ENCODE peak calls at places on chromosomes 6 and 20, in nine cellular contexts. X is RPMI8226; A is activated CD4-positive, alpha-beta T cell treated with anti-CD3 and anti-CD28 coated beads for 48 hours; K is dorsolateral prefrontal cortex; J is stimulated activated CD8-positive, alpha-beta memory T cell treated with anti-CD3 and anti-CD28 coated beads, Interleukin-15, amount 100 ng/mL, for 24 hours; P is DMS 273 treated with DMSO at 0.1 percent for 48 hours; Q is upper lobe of right lung; U is NCI-H1105; Z is mesendoderm. I is an unnamed sample.

GRCh38 chr20:54980321-54980960 is 505.0 kb downstream of the DOK5 start:
- DNase-seq in U (peak), J (no peak), K (no peak), X (peak), A (no peak), Z (peak), P (no peak), Q (no peak), I (no peak)

GRCh38 chr6:70277480-70277879 is 25.4 kb downstream of the COL9A1 start:
- DNase-seq in X (no peak), J (no peak), Q (no peak), Z (no peak), A (no peak), P (no peak), U (no peak), K (no peak), I (no peak)

GRCh38 chr6:125789576-125790402 is 971 bp upstream of the NCOA7 start:
- DNase-seq in P (peak), Q (peak), U (peak), Z (peak), K (peak), X (peak), J (no peak), A (peak), I (peak)

GRCh38 chr6:150929403-150929802 is 63.9 kb downstream of the MTHFD1L start:
- DNase-seq in J (no peak), U (no peak), Q (no peak), Z (no peak), X (no peak), P (no peak), K (no peak), A (no peak), I (no peak)

GRCh38 chr6:141989706-141989959 is 143.1 kb upstream of the GJE1 start:
- DNase-seq in J (no peak), K (no peak), A (no peak), Z (no peak), P (no peak), X (no peak), Q (no peak), U (no peak), I (no peak)

GRCh38 chr6:159077123-159077522 is 32.3 kb upstream of the TAGAP start:
- DNase-seq in X (no peak), Z (no peak), A (peak), U (no peak), K (no peak), Q (no peak), P (no peak), J (no peak), I (no peak)

GRCh38 chr20:37526238-37526838 is 1.3 kb downstream of the BLCAP start:
- DNase-seq in K (no peak), X (no peak), A (no peak), J (no peak), P (no peak), Z (peak), U (no peak), Q (no peak), I (peak)

GRCh38 chr6:75855047-75855446 is 106.0 kb downstream of the MYO6 start:
- DNase-seq in J (no peak), P (peak), X (peak), U (no peak), K (no peak), Q (no peak), Z (peak), A (peak), I (no peak)

GRCh38 chr20:41366546-41367392 is at the start of gene EMILIN3:
- DNase-seq in Q (no peak), K (no peak), J (no peak), P (no peak), X (no peak), A (no peak), U (no peak), Z (peak), I (peak)

GRCh38 chr6:44538131-44538835 is 150.8 kb downstream of the CDC5L start:
- DNase-seq in U (no peak), P (no peak), Z (no peak), X (no peak), A (no peak), Q (no peak), J (no peak), K (no peak), I (no peak)